ENCODE peak calls at places on chromosome 18, in six cellular contexts. M, D, P, A, I and S are unnamed samples.

GRCh38 chr18:61308795-61309393 is 24.3 kb upstream of the CDH20 start:
- DNase-seq in I (peak; percentile 23), A (no peak), D (no peak), M (no peak), P (no peak), S (no peak)

GRCh38 chr18:26971327-26971918 is 105.9 kb upstream of the AQP4 start:
- DNase-seq in M (no peak), D (peak; percentile 7), A (no peak), P (no peak), I (peak; percentile 25), S (no peak)

GRCh38 chr18:29874519-29875098 is 1167.9 kb downstream of the DSC3 start:
- DNase-seq in P (peak; percentile 20), I (peak; percentile 39), A (no peak), D (peak; percentile 8), M (no peak), S (peak; percentile 23)

GRCh38 chr18:31454066-31454708 is 6.6 kb downstream of the DSG3 start:
- DNase-seq in P (no peak), M (no peak), I (peak; percentile 96), A (no peak), D (no peak), S (peak; percentile 58)

GRCh38 chr18:73087291-73087977 is 219.6 kb upstream of the NETO1 start:
- DNase-seq in D (no peak), A (no peak), P (no peak), I (no peak), M (no peak), S (no peak)

GRCh38 chr18:29512761-29513160 is 1335.8 kb upstream of the CDH2 start:
- DNase-seq in I (no peak), A (no peak), M (no peak), D (no peak), P (no peak), S (no peak)

GRCh38 chr18:24964213-24964612 is 387.8 kb downstream of the ZNF521 start:
- DNase-seq in I (no peak), D (no peak), M (no peak), P (no peak), A (no peak), S (no peak)

GRCh38 chr18:24197412-24197811 is 58.5 kb downstream of the CABYR start:
- DNase-seq in A (no peak), D (no peak), P (no peak), I (peak; percentile 58), M (no peak), S (no peak)

GRCh38 chr18:78138993-78139496 is 840.6 kb upstream of the SALL3 start:
- DNase-seq in I (no peak), D (no peak), M (no peak), P (peak; percentile 12), A (no peak), S (no peak)

GRCh38 chr18:80148316-80149199 is 39.5 kb downstream of the ADNP2 start:
- DNase-seq in P (no peak), I (no peak), D (no peak), A (no peak), M (no peak), S (no peak)

GRCh38 chr18:46322411-46322891 is 218.3 kb downstream of the HAUS1 start:
- DNase-seq in P (no peak), I (peak; percentile 48), M (no peak), A (no peak), D (no peak), S (peak; percentile 3)

GRCh38 chr18:13562494-13563029 is 163.8 kb downstream of the FAM210A start:
- DNase-seq in I (no peak), D (peak; percentile 46), P (no peak), A (no peak), M (no peak), S (no peak)

GRCh38 chr18:24277516-24277915 is 120.1 kb downstream of the OSBPL1A start:
- DNase-seq in M (no peak), P (no peak), A (no peak), I (no peak), D (no peak), S (no peak)

GRCh38 chr18:8856769-8857393 is 151.5 kb downstream of the MTCL1 start:
- DNase-seq in M (no peak), D (peak; percentile 61), I (no peak), P (no peak), A (no peak), S (no peak)

GRCh38 chr18:52750995-52751394 is 411.0 kb downstream of the DCC start:
- DNase-seq in A (no peak), D (no peak), M (no peak), P (no peak), I (no peak), S (no peak)

GRCh38 chr18:52748343-52748742 is 408.3 kb downstream of the DCC start:
- DNase-seq in A (no peak), M (no peak), D (no peak), P (no peak), I (no peak), S (no peak)

GRCh38 chr18:52747869-52748268 is 407.9 kb downstream of the DCC start:
- DNase-seq in I (no peak), A (no peak), M (no peak), D (no peak), P (no peak), S (no peak)
- H3K4me3 ChIP-seq in I (no peak overlapping the region), A (no peak overlapping the region), M (no peak overlapping the region), D (no peak overlapping the region), P (peak overlapping the region; percentile 8), S (no peak overlapping the region)

GRCh38 chr18:22613058-22613690 is 195.5 kb upstream of the CTAGE1 start:
- DNase-seq in A (no peak), P (no peak), D (no peak), I (no peak), M (no peak), S (no peak)
- H3K4me3 ChIP-seq in A (no peak overlapping the region), P (no peak overlapping the region), D (no peak overlapping the region), I (no peak overlapping the region), M (no peak overlapping the region), S (no peak overlapping the region)

GRCh38 chr18:75215663-75216062 is 5.1 kb downstream of the TSHZ1 start:
- DNase-seq in A (no peak), P (no peak), M (no peak), I (no peak), D (no peak), S (no peak)

GRCh38 chr18:75218064-75218463 is 7.5 kb downstream of the TSHZ1 start:
- DNase-seq in I (no peak), A (no peak), P (no peak), M (no peak), D (no peak), S (no peak)

GRCh38 chr18:75216926-75217303 is 6.3 kb downstream of the TSHZ1 start:
- DNase-seq in M (no peak), D (no peak), A (no peak), I (no peak), P (no peak), S (no peak)

GRCh38 chr18:75214766-75215515 is 4.3 kb downstream of the TSHZ1 start:
- DNase-seq in D (no peak), A (no peak), P (no peak), I (no peak), M (no peak), S (no peak)

GRCh38 chr18:75216212-75216925 is 5.8 kb downstream of the TSHZ1 start:
- DNase-seq in P (no peak), D (no peak), I (no peak), A (no peak), M (no peak), S (no peak)
- H3K4me3 ChIP-seq in P (no peak overlapping the region), D (no peak overlapping the region), I (no peak overlapping the region), A (no peak overlapping the region), M (no peak overlapping the region), S (no peak overlapping the region)

GRCh38 chr18:21741511-21742322 is 1.1 kb downstream of the MIB1 start:
- DNase-seq in P (peak; percentile 21), D (no peak), A (no peak), I (peak; percentile 13), M (no peak), S (no peak)

GRCh38 chr18:21742323-21742687 is 1.7 kb downstream of the MIB1 start:
- DNase-seq in I (peak; percentile 50), P (no peak), M (no peak), D (no peak), A (no peak), S (no peak)

GRCh38 chr18:21740474-21740723 is 193 bp upstream of the MIB1 start:
- DNase-seq in D (peak; percentile 97), P (no peak), M (peak; percentile 78), I (peak; percentile 93), A (no peak), S (peak; percentile 83)

GRCh38 chr18:21740724-21741510 is at the start of gene MIB1:
- DNase-seq in P (peak; percentile 99), D (peak; percentile 85), A (peak; percentile 93), M (no peak), I (no peak), S (no peak)

DNA sequence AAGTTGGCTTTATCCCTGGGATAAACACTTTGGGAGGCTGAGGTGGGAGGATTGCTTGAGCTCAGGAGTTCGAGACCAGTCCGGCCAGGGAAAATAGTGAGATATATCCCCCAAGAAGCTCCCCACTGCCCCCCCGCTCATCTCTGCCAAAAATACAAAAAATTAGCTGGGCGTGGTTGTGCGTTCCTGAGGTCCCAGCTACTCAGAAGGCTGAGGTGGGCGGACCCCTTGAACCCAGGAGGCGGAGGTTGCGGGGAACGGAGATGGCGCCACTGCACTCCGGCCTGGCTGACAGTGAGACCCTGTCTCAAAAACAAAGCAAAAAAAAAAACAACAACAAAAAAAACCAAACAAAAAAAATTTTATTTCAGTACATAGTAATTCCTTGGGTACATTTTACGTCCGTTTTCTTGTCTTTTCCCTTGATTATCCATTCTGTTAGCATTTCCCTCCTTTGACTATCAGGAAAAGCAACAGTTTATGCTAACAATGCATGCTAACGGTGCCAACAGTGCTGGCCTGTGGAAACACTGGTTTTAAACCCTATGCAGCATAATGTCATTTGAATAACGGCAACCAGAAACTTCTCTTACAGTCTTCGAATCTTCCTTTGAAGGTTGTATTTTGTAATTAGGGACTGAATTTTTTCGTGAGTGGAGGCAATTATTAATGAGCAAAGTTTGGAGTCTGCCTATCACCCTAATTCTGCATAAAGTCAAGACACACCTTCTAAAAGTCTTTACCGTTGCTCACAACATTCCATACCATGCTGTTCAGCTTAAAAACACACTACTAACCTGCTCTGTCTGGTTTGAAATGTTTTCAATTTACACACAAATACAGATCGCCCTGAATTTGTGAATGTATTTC is 753 bp upstream of the MIB1 start:
- DNase-seq in I (no peak), M (no peak), D (peak; percentile 20), P (no peak), A (no peak), S (no peak)
- H3K4me3 ChIP-seq in I (no peak overlapping the region), M (peak overlapping the region; percentile 81), D (no peak overlapping the region), P (no peak overlapping the region), A (peak overlapping the region; percentile 42), S (peak overlapping the region; percentile 90)

GRCh38 chr18:35950628-35950982 is 21.9 kb upstream of the RMP24 start:
- DNase-seq in D (no peak), A (no peak), M (no peak), I (no peak), P (no peak), S (no peak)
- H3K4me3 ChIP-seq in D (no peak overlapping the region), A (no peak overlapping the region), M (no peak overlapping the region), I (no peak overlapping the region), P (no peak overlapping the region), S (peak overlapping the region; percentile 62)

GRCh38 chr18:1213126-1213525 is 308.5 kb downstream of the ADCYAP1 start:
- DNase-seq in M (no peak), P (no peak), A (no peak), D (no peak), I (no peak), S (no peak)
- H3K4me3 ChIP-seq in M (no peak overlapping the region), P (no peak overlapping the region), A (no peak overlapping the region), D (no peak overlapping the region), I (no peak overlapping the region), S (no peak overlapping the region)

GRCh38 chr18:75204262-75204977 is 4.5 kb downstream of the PTGR3 start:
- DNase-seq in M (no peak), A (no peak), D (peak; percentile 89), P (peak; percentile 37), I (peak; percentile 41), S (no peak)
- H3K4me3 ChIP-seq in M (peak overlapping the region; percentile 55), A (peak overlapping the region; percentile 51), D (peak overlapping the region; percentile 55), P (no peak overlapping the region), I (peak overlapping the region; percentile 28), S (peak overlapping the region; percentile 50)

GRCh38 chr18:22930089-22930713 is 2.9 kb upstream of the RBBP8 start:
- DNase-seq in M (no peak), I (peak; percentile 57), D (peak; percentile 47), P (peak; percentile 54), A (no peak), S (no peak)
- H3K4me3 ChIP-seq in M (no peak overlapping the region), I (no peak overlapping the region), D (no peak overlapping the region), P (no peak overlapping the region), A (no peak overlapping the region), S (no peak overlapping the region)